ENCODE peak calls at places on chromosomes 7 and 10, in seven cellular contexts. P, U, G, T, N, Q and L are unnamed samples.

GRCh38 chr7:13949939-13950338 is 39.5 kb downstream of the ETV1 start:
- DNase-seq in G (no peak), U (no peak), N (no peak), T (no peak), Q (no peak), P (no peak), L (no peak)

GRCh38 chr7:149880871-149881301 is 7.1 kb downstream of the ATP6V0E2 start:
- DNase-seq in U (no peak), N (no peak), Q (no peak), G (no peak), T (no peak), P (no peak), L (no peak)

GRCh38 chr7:142450206-142450605 is 192.3 kb upstream of the PRSS58 start:
- DNase-seq in T (no peak), U (no peak), N (no peak), P (no peak), Q (no peak), G (no peak), L (no peak)

GRCh38 chr10:71774916-71775702 is 1.8 kb upstream of the VSIR start:
- DNase-seq in G (no peak), T (no peak), Q (no peak), U (no peak), N (no peak), P (no peak), L (no peak)

GRCh38 chr10:125344573-125345121 is 184.3 kb upstream of the CTBP2 start:
- DNase-seq in P (no peak), Q (peak), G (peak), T (no peak), U (no peak), N (no peak), L (no peak)

GRCh38 chr7:151761957-151762356 is 115.0 kb downstream of the PRKAG2 start:
- DNase-seq in Q (no peak), G (no peak), N (no peak), U (no peak), T (no peak), P (no peak), L (no peak)

GRCh38 chr7:43022008-43022407 is 89.8 kb downstream of the MRPL32 start:
- DNase-seq in U (no peak), G (no peak), P (no peak), T (no peak), Q (no peak), N (no peak), L (no peak)

GRCh38 chr10:77478248-77478963 is 159.2 kb downstream of the KCNMA1 start:
- DNase-seq in N (peak), T (peak), U (no peak), G (no peak), Q (peak), P (no peak), L (no peak)

GRCh38 chr7:150003304-150003810 is 129.6 kb downstream of the ATP6V0E2 start:
- DNase-seq in U (no peak), N (peak), G (no peak), T (no peak), P (no peak), Q (no peak), L (no peak)

GRCh38 chr10:3689871-3690510 is 95.0 kb downstream of the KLF6 start:
- DNase-seq in G (no peak), N (no peak), P (no peak), Q (peak), U (no peak), T (peak), L (no peak)

GRCh38 chr10:127013696-127014095 is 108.5 kb downstream of the DOCK1 start:
- DNase-seq in U (no peak), P (no peak), Q (peak), T (peak), G (no peak), N (no peak), L (no peak)

GRCh38 chr7:93981480-93981874 is 22.7 kb downstream of the BET1 start:
- DNase-seq in G (no peak), Q (no peak), U (peak), T (no peak), N (no peak), P (no peak), L (no peak)

GRCh38 chr10:99984201-99984600 is 25.5 kb downstream of the DNMBP start:
- DNase-seq in Q (peak), T (peak), P (no peak), U (no peak), N (peak), G (peak), L (peak)

GRCh38 chr7:131502810-131503545 is 53.5 kb downstream of the PODXL start:
- DNase-seq in N (peak), P (peak), Q (no peak), T (no peak), U (no peak), G (no peak), L (peak)

DNA sequence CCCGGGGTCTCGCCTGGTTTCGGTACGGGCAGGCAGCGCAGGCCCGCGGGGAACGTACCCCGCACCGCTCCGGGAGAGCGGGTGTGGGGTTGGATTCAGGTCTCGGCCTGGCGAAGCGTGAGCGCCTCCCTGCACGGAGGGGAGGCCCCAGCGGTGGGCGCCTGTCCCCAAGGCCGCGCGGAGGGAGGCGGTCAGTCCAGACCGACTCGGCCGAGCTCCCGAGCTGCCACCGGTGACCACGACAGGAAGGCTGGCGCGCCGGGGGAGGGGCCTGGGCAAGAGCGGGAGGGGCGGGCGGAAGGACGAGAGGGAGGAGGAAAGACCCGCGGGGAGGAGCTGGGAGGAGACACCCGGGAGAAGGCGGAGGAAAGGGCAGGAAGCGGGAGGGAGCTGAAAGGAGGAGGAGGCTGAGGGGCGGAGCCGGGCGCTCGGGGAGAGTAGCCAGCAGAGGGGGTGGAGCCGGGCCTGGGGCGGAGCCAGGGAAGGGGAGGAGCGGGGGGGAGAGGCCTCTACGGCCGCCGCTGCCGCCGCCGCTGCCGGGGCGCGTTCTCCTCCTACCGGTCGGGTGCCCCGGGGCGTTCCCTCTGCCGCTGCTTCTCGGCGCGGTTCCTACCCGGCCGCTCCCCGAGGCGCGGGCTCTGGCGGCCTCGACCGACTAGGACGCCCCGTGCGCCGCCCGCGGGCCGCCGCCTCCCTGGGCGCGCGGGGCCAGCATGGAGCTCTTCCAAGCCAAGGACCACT is at the start of gene INPP5F:
- DNase-seq in P (peak), Q (peak), N (peak), T (peak), G (peak), U (peak), L (peak)
- TF ChIP-seq EZH2 in P (no peak), Q (no peak), N (no peak), T (no peak), G (no peak), U (no peak), L (no peak)

GRCh38 chr10:31774291-31774900 is 154.2 kb downstream of the ARHGAP12 start:
- DNase-seq in P (no peak), U (peak), Q (no peak), N (no peak), T (no peak), G (no peak), L (no peak)
- H3K27ac ChIP-seq in P (no peak), U (no peak), Q (no peak), N (no peak), T (no peak), G (no peak), L (no peak)

GRCh38 chr7:26284995-26285632 is 6.5 kb upstream of the SNX10 start:
- DNase-seq in P (peak), T (peak), Q (peak), U (peak), N (no peak), G (no peak), L (peak)
- TF ChIP-seq EZH2 in P (no peak), T (no peak), Q (no peak), U (no peak), N (no peak), G (no peak), L (no peak)

GRCh38 chr7:7773334-7774308 is 55.2 kb upstream of the RPA3 start:
- DNase-seq in N (no peak), U (no peak), Q (no peak), G (peak), T (no peak), P (no peak), L (no peak)
- H3K27ac ChIP-seq in N (no peak), U (no peak), Q (no peak), G (no peak), T (no peak), P (no peak), L (no peak)

GRCh38 chr10:45375716-45376231 is 1.8 kb downstream of the ALOX5 start:
- DNase-seq in N (no peak), U (no peak), T (no peak), G (no peak), P (peak), Q (no peak), L (no peak)

GRCh38 chr10:45375101-45375500 is 1.1 kb downstream of the ALOX5 start:
- DNase-seq in U (no peak), G (no peak), N (no peak), T (no peak), P (no peak), Q (no peak), L (no peak)

GRCh38 chr10:45373003-45373782 is 823 bp upstream of the ALOX5 start:
- DNase-seq in Q (no peak), U (peak), N (no peak), G (no peak), P (peak), T (no peak), L (no peak)

GRCh38 chr10:45373783-45374450 is at the start of gene ALOX5:
- DNase-seq in U (peak), Q (peak), G (no peak), T (no peak), P (peak), N (no peak), L (no peak)

GRCh38 chr10:45374451-45375052 is 536 bp downstream of the ALOX5 start:
- DNase-seq in N (no peak), T (peak), U (peak), Q (peak), P (no peak), G (no peak), L (no peak)
- TF ChIP-seq EZH2 in N (peak), T (peak), U (no peak), Q (peak), P (no peak), G (no peak), L (no peak)

GRCh38 chr7:106371629-106372028 is 86.8 kb upstream of the NAMPT start:
- DNase-seq in T (no peak), Q (no peak), P (peak), N (no peak), G (no peak), U (no peak), L (peak)

GRCh38 chr7:106369816-106370215 is 85.0 kb upstream of the NAMPT start:
- DNase-seq in G (no peak), Q (no peak), U (no peak), N (peak), P (no peak), T (no peak), L (no peak)

GRCh38 chr7:106372121-106372520 is 87.3 kb upstream of the NAMPT start:
- DNase-seq in T (peak), P (no peak), U (no peak), G (no peak), Q (peak), N (no peak), L (no peak)

GRCh38 chr7:106369349-106369748 is 84.6 kb upstream of the NAMPT start:
- DNase-seq in T (peak), Q (peak), N (peak), U (no peak), G (no peak), P (no peak), L (no peak)

DNA sequence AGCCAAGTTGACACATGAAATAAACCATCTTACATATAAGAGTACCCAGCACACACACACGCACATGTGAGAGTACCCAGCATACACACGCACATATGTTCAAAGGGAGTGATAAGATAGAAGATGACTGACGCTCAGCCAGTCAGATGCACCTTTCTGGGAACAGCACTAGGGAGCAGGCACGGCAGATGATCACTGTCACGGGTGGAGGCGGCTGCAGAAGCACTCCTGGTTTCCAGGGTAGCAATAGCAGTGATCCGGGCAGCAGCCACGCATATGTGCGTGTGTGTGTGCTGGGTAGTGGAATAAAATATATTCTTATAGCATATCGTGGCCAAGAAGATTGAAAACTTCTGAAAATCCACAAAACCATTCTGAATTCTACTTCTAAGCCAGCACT is 85.8 kb upstream of the NAMPT start:
- DNase-seq in U (no peak), G (no peak), N (no peak), T (no peak), Q (no peak), P (no peak), L (no peak)
- H3K27ac ChIP-seq in U (no peak), G (no peak), N (no peak), T (no peak), Q (no peak), P (no peak), L (no peak)

GRCh38 chr7:1665721-1666250 is 4.3 kb upstream of the ELFN1 start:
- DNase-seq in N (no peak), T (peak), Q (peak), P (peak), G (no peak), U (peak), L (peak)
- TF ChIP-seq EZH2 in N (no peak), T (no peak), Q (no peak), P (no peak), G (no peak), U (peak), L (no peak)